ENCODE peak calls at places on chromosomes 6 and 20, in eight cellular contexts. One of them, this sample, is unnamed.
A peak's percentile ranks its signal among the peaks of the same experiment; 100 is the strongest.

GRCh38 chr6:111280445-111280844 is 193.1 kb downstream of the SLC16A10 start:
- DNase-seq in fibroblast of pulmonary artery: no peak
- DNase-seq in RWPE1: no peak
- DNase-seq in esophagus muscularis mucosa: no peak
- DNase-seq in CD8-positive, alpha-beta T cell: no peak
- DNase-seq in chondrocyte: no peak
- DNase-seq in type B pancreatic cell: no peak
- DNase-seq in IMR-90: peak; percentile 39
- DNase-seq in this sample: no peak

GRCh38 chr6:29892696-29893095 is 49.6 kb upstream of the HLA-A start:
- DNase-seq in fibroblast of pulmonary artery: no peak
- DNase-seq in RWPE1: peak; percentile 35
- DNase-seq in esophagus muscularis mucosa: no peak
- DNase-seq in CD8-positive, alpha-beta T cell: no peak
- DNase-seq in chondrocyte: no peak
- DNase-seq in type B pancreatic cell: no peak
- DNase-seq in IMR-90: no peak
- DNase-seq in this sample: no peak

GRCh38 chr6:168619560-168620314 is 178.8 kb downstream of the SMOC2 start:
- DNase-seq in fibroblast of pulmonary artery: no peak
- DNase-seq in RWPE1: no peak
- DNase-seq in esophagus muscularis mucosa: no peak
- DNase-seq in CD8-positive, alpha-beta T cell: peak; percentile 10
- DNase-seq in chondrocyte: no peak
- DNase-seq in type B pancreatic cell: no peak
- DNase-seq in IMR-90: no peak
- DNase-seq in this sample: no peak

GRCh38 chr6:72788188-72788587 is 166.3 kb downstream of the KCNQ5 start:
- DNase-seq in fibroblast of pulmonary artery: peak; percentile 59
- DNase-seq in RWPE1: peak; percentile 57
- DNase-seq in esophagus muscularis mucosa: no peak
- DNase-seq in CD8-positive, alpha-beta T cell: no peak
- DNase-seq in chondrocyte: no peak
- DNase-seq in type B pancreatic cell: no peak
- DNase-seq in IMR-90: peak; percentile 85
- DNase-seq in this sample: no peak

GRCh38 chr6:139323511-139324445 is 32.0 kb upstream of the TXLNB start:
- DNase-seq in fibroblast of pulmonary artery: peak; percentile 90
- DNase-seq in RWPE1: peak; percentile 10
- DNase-seq in esophagus muscularis mucosa: peak; percentile 94
- DNase-seq in CD8-positive, alpha-beta T cell: peak; percentile 84
- DNase-seq in chondrocyte: no peak
- DNase-seq in type B pancreatic cell: no peak
- DNase-seq in IMR-90: peak; percentile 75
- DNase-seq in this sample: peak; percentile 56

GRCh38 chr6:150634641-150635292 is 35.1 kb downstream of the PLEKHG1 start:
- DNase-seq in fibroblast of pulmonary artery: no peak
- DNase-seq in RWPE1: no peak
- DNase-seq in esophagus muscularis mucosa: no peak
- DNase-seq in CD8-positive, alpha-beta T cell: no peak
- DNase-seq in chondrocyte: no peak
- DNase-seq in type B pancreatic cell: no peak
- DNase-seq in IMR-90: no peak
- DNase-seq in this sample: no peak

GRCh38 chr6:34246563-34247391 is 2.0 kb downstream of the SMIM29 start:
- DNase-seq in fibroblast of pulmonary artery: no peak
- DNase-seq in RWPE1: no peak
- DNase-seq in esophagus muscularis mucosa: no peak
- DNase-seq in CD8-positive, alpha-beta T cell: peak; percentile 57
- DNase-seq in chondrocyte: no peak
- DNase-seq in type B pancreatic cell: no peak
- DNase-seq in IMR-90: peak; percentile 46
- DNase-seq in this sample: peak; percentile 53

GRCh38 chr6:28776269-28777146 is 147.3 kb downstream of the TRIM27 start:
- DNase-seq in fibroblast of pulmonary artery: no peak
- DNase-seq in RWPE1: no peak
- DNase-seq in esophagus muscularis mucosa: no peak
- DNase-seq in CD8-positive, alpha-beta T cell: no peak
- DNase-seq in chondrocyte: no peak
- DNase-seq in type B pancreatic cell: no peak
- DNase-seq in IMR-90: no peak
- DNase-seq in this sample: no peak

GRCh38 chr6:104396077-104396476 is 463.6 kb downstream of the HACE1 start:
- DNase-seq in fibroblast of pulmonary artery: no peak
- DNase-seq in RWPE1: no peak
- DNase-seq in esophagus muscularis mucosa: no peak
- DNase-seq in CD8-positive, alpha-beta T cell: no peak
- DNase-seq in chondrocyte: no peak
- DNase-seq in type B pancreatic cell: no peak
- DNase-seq in IMR-90: no peak
- DNase-seq in this sample: no peak

GRCh38 chr6:20704325-20704724 is 170.1 kb downstream of the CDKAL1 start:
- DNase-seq in fibroblast of pulmonary artery: no peak
- DNase-seq in RWPE1: no peak
- DNase-seq in esophagus muscularis mucosa: no peak
- DNase-seq in CD8-positive, alpha-beta T cell: no peak
- DNase-seq in chondrocyte: no peak
- DNase-seq in type B pancreatic cell: no peak
- DNase-seq in IMR-90: no peak
- DNase-seq in this sample: no peak

GRCh38 chr20:46021361-46022359 is 7.4 kb upstream of the SLC12A5 start:
- DNase-seq in fibroblast of pulmonary artery: peak; percentile 29
- DNase-seq in RWPE1: peak; percentile 83
- DNase-seq in esophagus muscularis mucosa: no peak
- DNase-seq in CD8-positive, alpha-beta T cell: peak; percentile 49
- DNase-seq in chondrocyte: no peak
- DNase-seq in type B pancreatic cell: peak; percentile 84
- DNase-seq in IMR-90: no peak
- DNase-seq in this sample: peak; percentile 41

GRCh38 chr20:63071541-63072181 is 64.9 kb upstream of the BHLHE23 start:
- DNase-seq in fibroblast of pulmonary artery: peak; percentile 18
- DNase-seq in RWPE1: peak; percentile 82
- DNase-seq in esophagus muscularis mucosa: no peak
- DNase-seq in CD8-positive, alpha-beta T cell: peak; percentile 21
- DNase-seq in chondrocyte: peak; percentile 57
- DNase-seq in type B pancreatic cell: no peak
- DNase-seq in IMR-90: peak; percentile 81
- DNase-seq in this sample: no peak

GRCh38 chr6:14499804-14500203 is 382.2 kb downstream of the CD83 start:
- DNase-seq in fibroblast of pulmonary artery: peak; percentile 78
- DNase-seq in RWPE1: peak; percentile 64
- DNase-seq in esophagus muscularis mucosa: no peak
- DNase-seq in CD8-positive, alpha-beta T cell: no peak
- DNase-seq in chondrocyte: no peak
- DNase-seq in type B pancreatic cell: no peak
- DNase-seq in IMR-90: peak; percentile 87
- DNase-seq in this sample: no peak

GRCh38 chr20:9503530-9504251 is 10.7 kb upstream of the LAMP5 start:
- DNase-seq in fibroblast of pulmonary artery: no peak
- DNase-seq in RWPE1: no peak
- DNase-seq in esophagus muscularis mucosa: peak; percentile 82
- DNase-seq in CD8-positive, alpha-beta T cell: no peak
- DNase-seq in chondrocyte: no peak
- DNase-seq in type B pancreatic cell: no peak
- DNase-seq in IMR-90: peak; percentile 45
- DNase-seq in this sample: no peak

GRCh38 chr6:109958626-109959025 is 19.5 kb upstream of the GPR6 start:
- DNase-seq in fibroblast of pulmonary artery: no peak
- DNase-seq in RWPE1: no peak
- DNase-seq in esophagus muscularis mucosa: no peak
- DNase-seq in CD8-positive, alpha-beta T cell: no peak
- DNase-seq in chondrocyte: no peak
- DNase-seq in type B pancreatic cell: no peak
- DNase-seq in IMR-90: no peak
- DNase-seq in this sample: no peak

GRCh38 chr6:52410979-52411378 is 9.2 kb upstream of the EFHC1 start:
- DNase-seq in fibroblast of pulmonary artery: no peak
- DNase-seq in RWPE1: no peak
- DNase-seq in esophagus muscularis mucosa: no peak
- DNase-seq in CD8-positive, alpha-beta T cell: no peak
- DNase-seq in chondrocyte: no peak
- DNase-seq in type B pancreatic cell: no peak
- DNase-seq in IMR-90: peak; percentile 57
- DNase-seq in this sample: no peak

GRCh38 chr20:20593447-20594170 is 118.8 kb downstream of the RALGAPA2 start:
- DNase-seq in fibroblast of pulmonary artery: peak; percentile 56
- DNase-seq in RWPE1: peak; percentile 46
- DNase-seq in esophagus muscularis mucosa: no peak
- DNase-seq in CD8-positive, alpha-beta T cell: no peak
- DNase-seq in chondrocyte: no peak
- DNase-seq in type B pancreatic cell: no peak
- DNase-seq in IMR-90: peak; percentile 65
- DNase-seq in this sample: no peak

GRCh38 chr20:20174089-20174835 is 121.9 kb downstream of the CFAP61 start:
- DNase-seq in fibroblast of pulmonary artery: no peak
- DNase-seq in RWPE1: no peak
- DNase-seq in esophagus muscularis mucosa: no peak
- DNase-seq in CD8-positive, alpha-beta T cell: no peak
- DNase-seq in chondrocyte: no peak
- DNase-seq in type B pancreatic cell: no peak
- DNase-seq in IMR-90: no peak
- DNase-seq in this sample: no peak

GRCh38 chr6:44253307-44254101 is 3.8 kb downstream of the SLC35B2 start:
- DNase-seq in fibroblast of pulmonary artery: peak; percentile 48
- DNase-seq in RWPE1: no peak
- DNase-seq in esophagus muscularis mucosa: no peak
- DNase-seq in CD8-positive, alpha-beta T cell: peak; percentile 66
- DNase-seq in chondrocyte: peak; percentile 64
- DNase-seq in type B pancreatic cell: no peak
- DNase-seq in IMR-90: no peak
- DNase-seq in this sample: no peak

GRCh38 chr6:107116328-107116892 is 1.1 kb upstream of the BEND3 start:
- DNase-seq in fibroblast of pulmonary artery: no peak
- DNase-seq in RWPE1: no peak
- DNase-seq in esophagus muscularis mucosa: no peak
- DNase-seq in CD8-positive, alpha-beta T cell: peak; percentile 11
- DNase-seq in chondrocyte: no peak
- DNase-seq in type B pancreatic cell: no peak
- DNase-seq in IMR-90: no peak
- DNase-seq in this sample: peak; percentile 26

DNA sequence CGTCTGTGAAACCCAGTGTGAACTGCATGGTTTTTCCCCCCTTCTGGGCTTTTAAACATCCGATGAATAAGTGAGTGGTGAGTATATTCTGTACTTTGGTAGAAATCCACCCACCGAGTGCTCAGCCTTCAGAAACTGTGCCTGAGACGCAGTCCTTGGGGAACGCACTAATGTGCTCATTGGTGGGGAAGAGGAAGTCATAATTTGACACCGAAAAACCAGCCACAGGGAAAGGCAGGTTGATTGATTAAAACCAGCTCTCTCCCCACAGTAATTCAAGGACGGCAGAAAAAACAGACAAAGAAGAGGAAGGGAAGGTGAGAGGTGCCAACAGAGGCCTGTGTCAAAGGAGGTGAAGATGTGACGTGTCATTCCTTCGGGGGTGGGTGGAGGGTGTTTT is 21.7 kb downstream of the EDN3 start:
- DNase-seq in fibroblast of pulmonary artery: no peak
- DNase-seq in RWPE1: no peak
- DNase-seq in esophagus muscularis mucosa: no peak
- DNase-seq in CD8-positive, alpha-beta T cell: no peak
- DNase-seq in chondrocyte: no peak
- DNase-seq in type B pancreatic cell: no peak
- DNase-seq in IMR-90: no peak
- DNase-seq in this sample: no peak
- TF ChIP-seq CTCF in fibroblast of pulmonary artery: no peak
- TF ChIP-seq CTCF in RWPE1: no peak
- TF ChIP-seq CTCF in esophagus muscularis mucosa: no peak
- TF ChIP-seq CTCF in CD8-positive, alpha-beta T cell: no peak
- TF ChIP-seq CTCF in chondrocyte: no peak
- TF ChIP-seq CTCF in type B pancreatic cell: no peak
- TF ChIP-seq CTCF in IMR-90: no peak
- TF ChIP-seq CTCF in this sample: no peak

GRCh38 chr6:137341721-137342195 is 122.6 kb upstream of the IFNGR1 start:
- DNase-seq in fibroblast of pulmonary artery: peak; percentile 10
- DNase-seq in RWPE1: peak; percentile 26
- DNase-seq in esophagus muscularis mucosa: no peak
- DNase-seq in CD8-positive, alpha-beta T cell: peak; percentile 48
- DNase-seq in chondrocyte: no peak
- DNase-seq in type B pancreatic cell: no peak
- DNase-seq in IMR-90: no peak
- DNase-seq in this sample: no peak
- TF ChIP-seq CTCF in fibroblast of pulmonary artery: no peak
- TF ChIP-seq CTCF in RWPE1: no peak
- TF ChIP-seq CTCF in esophagus muscularis mucosa: no peak
- TF ChIP-seq CTCF in CD8-positive, alpha-beta T cell: peak; percentile 44
- TF ChIP-seq CTCF in chondrocyte: peak; percentile 49
- TF ChIP-seq CTCF in type B pancreatic cell: no peak
- TF ChIP-seq CTCF in IMR-90: peak; percentile 14
- TF ChIP-seq CTCF in this sample: no peak

DNA sequence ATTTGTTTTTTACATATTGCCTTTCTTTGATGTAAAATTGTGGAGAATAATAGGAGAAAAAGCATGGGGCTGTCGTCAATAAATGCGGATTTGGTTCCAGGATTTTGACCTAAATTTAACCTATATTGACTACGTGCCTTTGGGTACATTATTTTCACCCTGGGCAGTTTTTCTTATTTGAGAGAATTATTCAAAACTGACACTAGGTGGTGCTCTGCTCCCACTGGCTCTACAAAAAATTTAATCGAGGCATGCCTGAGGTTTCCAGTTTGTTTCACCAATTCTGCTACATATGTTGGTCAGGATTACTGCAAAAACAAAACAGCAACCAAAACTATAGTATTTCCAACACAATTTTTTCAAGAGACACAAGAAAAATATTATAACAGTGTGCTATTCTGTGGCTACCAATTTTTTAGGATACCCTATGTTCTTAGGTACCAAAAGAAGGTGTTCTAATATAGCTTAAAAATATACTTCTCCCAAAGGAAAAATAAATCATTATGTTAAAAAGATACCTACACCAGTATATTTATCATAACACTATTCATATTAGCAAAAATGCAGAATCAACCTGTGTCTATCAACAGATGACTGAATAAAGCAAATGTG is 48.6 kb upstream of the FABP7 start:
- DNase-seq in fibroblast of pulmonary artery: peak; percentile 65
- DNase-seq in RWPE1: peak; percentile 20
- DNase-seq in esophagus muscularis mucosa: no peak
- DNase-seq in CD8-positive, alpha-beta T cell: no peak
- DNase-seq in chondrocyte: no peak
- DNase-seq in type B pancreatic cell: no peak
- DNase-seq in IMR-90: peak; percentile 54
- DNase-seq in this sample: no peak
- TF ChIP-seq CTCF in fibroblast of pulmonary artery: peak; percentile 72
- TF ChIP-seq CTCF in RWPE1: peak; percentile 87
- TF ChIP-seq CTCF in esophagus muscularis mucosa: peak; percentile 69
- TF ChIP-seq CTCF in CD8-positive, alpha-beta T cell: peak; percentile 60
- TF ChIP-seq CTCF in chondrocyte: peak; percentile 93
- TF ChIP-seq CTCF in type B pancreatic cell: peak; percentile 91
- TF ChIP-seq CTCF in IMR-90: peak; percentile 94
- TF ChIP-seq CTCF in this sample: peak; percentile 51

DNA sequence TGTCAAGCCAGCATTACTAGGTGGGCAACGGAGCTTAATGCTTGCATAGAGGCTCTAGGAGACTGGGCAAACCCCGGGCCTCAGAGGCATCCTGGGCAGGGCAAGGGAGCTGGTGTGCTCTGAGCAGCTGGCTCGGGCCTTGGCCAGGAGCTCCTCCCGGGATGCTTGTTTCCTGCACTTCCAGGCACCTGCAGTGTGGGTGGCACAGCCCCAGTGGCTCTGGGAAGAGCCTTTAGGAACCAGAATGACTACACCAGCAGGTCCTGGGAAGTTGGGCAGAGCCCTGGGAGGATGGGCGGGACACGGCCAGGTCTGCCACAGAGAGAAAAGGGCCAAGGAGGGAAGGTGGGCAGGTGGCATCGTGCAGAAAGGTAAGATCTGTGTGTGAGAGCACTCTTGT is 80.4 kb upstream of the CD93 start:
- DNase-seq in fibroblast of pulmonary artery: no peak
- DNase-seq in RWPE1: no peak
- DNase-seq in esophagus muscularis mucosa: peak; percentile 37
- DNase-seq in CD8-positive, alpha-beta T cell: no peak
- DNase-seq in chondrocyte: no peak
- DNase-seq in type B pancreatic cell: no peak
- DNase-seq in IMR-90: no peak
- DNase-seq in this sample: no peak
- TF ChIP-seq CTCF in fibroblast of pulmonary artery: no peak
- TF ChIP-seq CTCF in RWPE1: no peak
- TF ChIP-seq CTCF in esophagus muscularis mucosa: no peak
- TF ChIP-seq CTCF in CD8-positive, alpha-beta T cell: no peak
- TF ChIP-seq CTCF in chondrocyte: no peak
- TF ChIP-seq CTCF in type B pancreatic cell: no peak
- TF ChIP-seq CTCF in IMR-90: no peak
- TF ChIP-seq CTCF in this sample: no peak

This sample was measured in activated B cell treated with CpG ODN at 0.5 μM for 24 hours.